ENCODE peak calls at places on chromosomes 2 and 18, in four cellular contexts. Y, Q, J and P are unnamed samples.

GRCh38 chr2:74548285-74548918 is 5.3 kb downstream of the LOXL3 start:
- DNase-seq in Y (peak; percentile 41), Q (no peak), J (no peak), P (no peak)

GRCh38 chr2:135899567-135899966 is 23.3 kb upstream of the MCM6 start:
- DNase-seq in Y (no peak), Q (no peak), J (no peak), P (no peak)

GRCh38 chr2:188512456-188512855 is 220.8 kb downstream of the GULP1 start:
- DNase-seq in Y (peak; percentile 40), Q (no peak), J (peak; percentile 25), P (no peak)

GRCh38 chr2:28658369-28658768 is 93.3 kb upstream of the PPP1CB start:
- DNase-seq in Y (no peak), Q (no peak), J (peak; percentile 46), P (no peak)

GRCh38 chr18:58900015-58900649 is 35.5 kb downstream of the ZNF532 start:
- DNase-seq in Y (no peak), Q (no peak), J (no peak), P (no peak)

GRCh38 chr18:68735498-68736343 is 20.8 kb upstream of the TMX3 start:
- DNase-seq in Y (peak; percentile 52), Q (no peak), J (peak; percentile 37), P (no peak)

GRCh38 chr2:119480718-119481142 is 43.6 kb downstream of the SCTR start:
- DNase-seq in Y (no peak), Q (no peak), J (no peak), P (no peak)

GRCh38 chr2:33375054-33375453 is 101.4 kb upstream of the RASGRP3 start:
- DNase-seq in Y (no peak), Q (no peak), J (no peak), P (no peak)

GRCh38 chr2:163044116-163044515 is 205.5 kb upstream of the KCNH7 start:
- DNase-seq in Y (no peak), Q (no peak), J (no peak), P (no peak)

GRCh38 chr2:218981390-218982311 is 3.3 kb downstream of the FEV start:
- DNase-seq in Y (peak; percentile 65), Q (no peak), J (peak; percentile 50), P (peak; percentile 61)

GRCh38 chr2:221070106-221070505 is 502.0 kb downstream of the EPHA4 start:
- DNase-seq in Y (no peak), Q (no peak), J (no peak), P (no peak)

GRCh38 chr2:204730588-204730987 is 185.3 kb downstream of the PARD3B start:
- DNase-seq in Y (no peak), Q (no peak), J (no peak), P (no peak)

GRCh38 chr18:76461148-76461547 is 33.9 kb downstream of the ZNF516 start:
- DNase-seq in Y (no peak), Q (no peak), J (no peak), P (no peak)

GRCh38 chr2:212402316-212402715 is 136.3 kb downstream of the ERBB4 start:
- DNase-seq in Y (no peak), Q (no peak), J (no peak), P (no peak)

GRCh38 chr18:63318882-63319382 is 637 bp downstream of the BCL2 start:
- DNase-seq in Y (no peak), Q (no peak), J (no peak), P (no peak)

GRCh38 chr2:79887747-79888374 is 375.0 kb downstream of the CTNNA2 start:
- DNase-seq in Y (peak; percentile 68), Q (no peak), J (peak; percentile 25), P (peak; percentile 33)

GRCh38 chr2:160376576-160376975 is 117.0 kb downstream of the RBMS1 start:
- DNase-seq in Y (peak; percentile 44), Q (no peak), J (no peak), P (no peak)

GRCh38 chr18:55821219-55821618 is 233.2 kb upstream of the TCF4 start:
- DNase-seq in Y (no peak), Q (no peak), J (peak; percentile 77), P (no peak)

GRCh38 chr2:230661072-230661957 is 51.3 kb upstream of the CAB39 start:
- DNase-seq in Y (no peak), Q (no peak), J (no peak), P (no peak)

GRCh38 chr2:224778474-224778877 is 62.3 kb upstream of the CCDC195 start:
- DNase-seq in Y (peak; percentile 26), Q (peak; percentile 9), J (peak; percentile 53), P (peak; percentile 37)

GRCh38 chr2:217065695-217066405 is 206.0 kb upstream of the TNP1 start:
- DNase-seq in Y (no peak), Q (no peak), J (peak; percentile 42), P (no peak)

GRCh38 chr2:235779444-235779896 is 285.6 kb downstream of the AGAP1 start:
- DNase-seq in Y (peak; percentile 86), Q (peak; percentile 71), J (peak; percentile 67), P (peak; percentile 90)

GRCh38 chr2:190451561-190452176 is 43.5 kb downstream of the MFSD6 start:
- DNase-seq in Y (no peak), Q (no peak), J (no peak), P (no peak)

GRCh38 chr2:217901826-217902225 is 101.0 kb downstream of the TNS1 start:
- DNase-seq in Y (no peak), Q (no peak), J (no peak), P (no peak)

GRCh38 chr2:188835821-188836220 is 138.4 kb upstream of the COL3A1 start:
- DNase-seq in Y (no peak), Q (no peak), J (no peak), P (no peak)

GRCh38 chr2:148861367-148861766 is 13.7 kb upstream of the KIF5C start:
- DNase-seq in Y (no peak), Q (no peak), J (no peak), P (no peak)

GRCh38 chr18:48541026-48541746 is 2.4 kb downstream of the CTIF start:
- DNase-seq in Y (peak; percentile 90), Q (no peak), J (peak; percentile 80), P (peak; percentile 66)

GRCh38 chr18:68428026-68428425 is 286.9 kb downstream of the TMX3 start:
- DNase-seq in Y (no peak), Q (no peak), J (peak; percentile 92), P (no peak)

GRCh38 chr2:77937366-77937765 is 415.2 kb upstream of the LRRTM4 start:
- DNase-seq in Y (no peak), Q (no peak), J (no peak), P (no peak)

GRCh38 chr18:21270453-21270852 is 28.4 kb downstream of the GREB1L start:
- DNase-seq in Y (no peak), Q (no peak), J (peak; percentile 71), P (no peak)

GRCh38 chr2:112275887-112276773 is 733 bp downstream of the ZC3H6 start:
- DNase-seq in Y (peak; percentile 94), Q (peak; percentile 57), J (peak; percentile 70), P (peak; percentile 82)

GRCh38 chr2:112275314-112275886 is at the start of gene ZC3H6:
- DNase-seq in Y (peak; percentile 98), Q (peak; percentile 92), J (peak; percentile 95), P (peak; percentile 97)

GRCh38 chr2:112276954-112277353 is 1.6 kb downstream of the ZC3H6 start:
- DNase-seq in Y (no peak), Q (no peak), J (no peak), P (no peak)

GRCh38 chr2:112273349-112273748 is 2.0 kb upstream of the ZC3H6 start:
- DNase-seq in Y (no peak), Q (no peak), J (no peak), P (no peak)

GRCh38 chr2:112277591-112278220 is 2.3 kb downstream of the ZC3H6 start:
- DNase-seq in Y (no peak), Q (no peak), J (no peak), P (no peak)
- H3K4me2 ChIP-seq in Y (peak overlapping the region; percentile 79), Q (no peak overlapping the region), J (no peak overlapping the region), P (no peak overlapping the region)

GRCh38 chr2:214630402-214631035 is 179.0 kb downstream of the BARD1 start:
- DNase-seq in Y (no peak), Q (no peak), J (peak; percentile 14), P (no peak)

DNA sequence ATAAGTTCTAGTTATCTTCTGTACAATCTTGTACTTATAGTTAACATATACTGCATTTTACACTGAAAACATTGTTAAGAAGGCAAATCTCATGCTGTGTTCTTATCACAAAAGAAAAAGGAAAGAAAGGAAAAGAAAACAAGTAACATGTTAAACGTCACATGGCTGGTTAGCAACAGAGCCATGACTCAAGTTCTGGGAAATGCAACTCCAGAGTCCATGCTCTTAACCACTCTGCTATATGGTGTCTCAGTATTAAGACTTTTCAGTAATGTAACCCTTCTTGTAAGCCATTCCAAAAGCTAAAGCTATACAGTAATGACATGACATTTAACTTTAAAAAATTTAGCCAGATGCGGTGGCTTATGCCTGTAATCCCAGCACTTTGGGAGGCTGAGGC is 181.4 kb downstream of the BARD1 start:
- DNase-seq in Y (no peak), Q (no peak), J (no peak), P (no peak)
- TF ChIP-seq CTCF in Y (no peak), Q (no peak), J (no peak), P (no peak)

GRCh38 chr2:113305146-113305545 is 26.4 kb upstream of the PAX8 start:
- DNase-seq in Y (peak; percentile 3), Q (no peak), J (peak; percentile 62), P (no peak)
- H3K4me2 ChIP-seq in Y (peak overlapping the region; percentile 70), Q (no peak overlapping the region), J (no peak overlapping the region), P (no peak overlapping the region)

GRCh38 chr2:101509498-101510274 is 34.8 kb upstream of the RFX8 start:
- DNase-seq in Y (no peak), Q (no peak), J (no peak), P (no peak)
- TF ChIP-seq CTCF in Y (no peak), Q (no peak), J (no peak), P (no peak)

GRCh38 chr2:75594599-75594998 is 33.9 kb upstream of the EVA1A start:
- DNase-seq in Y (no peak), Q (no peak), J (no peak), P (no peak)
- H3K4me2 ChIP-seq in Y (no peak overlapping the region), Q (no peak overlapping the region), J (no peak overlapping the region), P (no peak overlapping the region)

DNA sequence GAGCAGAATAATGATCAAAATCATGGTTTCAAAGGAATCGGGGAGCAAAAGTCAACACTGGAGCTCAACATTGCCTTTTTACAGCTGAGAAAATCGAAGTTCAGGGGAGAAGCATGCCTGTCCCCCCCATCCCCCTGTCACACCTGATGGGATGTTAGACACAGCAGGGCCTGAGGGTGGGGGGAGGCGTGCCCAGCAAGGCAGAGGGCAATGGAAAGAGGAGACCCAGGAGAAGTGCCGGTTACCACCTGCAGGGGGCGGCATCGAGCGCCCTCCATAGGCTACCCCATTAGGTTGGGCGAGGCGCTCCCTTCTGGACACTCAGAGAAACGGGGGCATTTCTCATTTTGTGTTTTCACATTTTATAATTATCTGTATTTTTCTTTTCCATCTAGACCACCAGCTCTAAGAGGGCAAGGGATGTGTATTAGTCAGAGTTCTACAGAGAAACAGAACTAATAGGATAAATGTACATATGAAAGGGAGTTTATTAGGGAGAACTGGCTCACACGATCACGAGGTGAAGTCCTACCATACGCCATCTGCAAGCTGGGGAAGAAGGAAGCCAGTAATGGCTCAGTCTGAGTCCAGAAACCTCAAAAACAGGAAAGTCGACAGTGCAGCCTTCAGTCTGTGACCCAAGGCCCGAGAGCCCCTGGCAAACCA is 271.3 kb downstream of the LRATD1 start:
- DNase-seq in Y (peak; percentile 78), Q (peak; percentile 50), J (peak; percentile 41), P (peak; percentile 90)
- TF ChIP-seq CTCF in Y (peak; percentile 90), Q (peak; percentile 96), J (peak; percentile 66), P (peak; percentile 100)